ENCODE peak calls at places on chromosomes 5 and 9, in five cellular contexts. S is CD4-positive, alpha-beta memory T cell; Y is left lung; H is astrocyte; V is HCT116. Z is an unnamed sample. For H3K4me1, the result is how much of the 10 kb centered on the place peaks cover.

GRCh38 chr9:38010918-38011704 is 57.9 kb downstream of the SHB start:
- DNase-seq in Y (no peak), H (no peak), V (no peak), S (no peak), Z (no peak)

GRCh38 chr5:170110403-170111087 is 4.8 kb downstream of the FOXI1 start:
- DNase-seq in H (no peak), S (no peak), V (no peak), Y (no peak), Z (no peak)

GRCh38 chr9:24614070-24614469 is 68.4 kb upstream of the IZUMO3 start:
- DNase-seq in H (no peak), S (no peak), V (no peak), Y (no peak), Z (no peak)

GRCh38 chr5:155050384-155051019 is 36.9 kb downstream of the KIF4B start:
- DNase-seq in S (no peak), V (no peak), Y (no peak), H (no peak), Z (no peak)

GRCh38 chr9:12817702-12818101 is 42.9 kb downstream of the LURAP1L start:
- DNase-seq in S (no peak), H (peak), Y (peak), V (peak), Z (peak)

GRCh38 chr5:16888694-16889124 is 47.4 kb downstream of the MYO10 start:
- DNase-seq in V (no peak), S (no peak), Y (no peak), H (no peak), Z (peak)

GRCh38 chr9:77290373-77290772 is 113.0 kb downstream of the VPS13A start:
- DNase-seq in S (no peak), H (no peak), V (no peak), Y (no peak), Z (no peak)

GRCh38 chr9:32427111-32427873 is 42.8 kb downstream of the ACO1 start:
- DNase-seq in V (no peak), H (peak), Y (no peak), S (no peak), Z (no peak)

GRCh38 chr5:131475416-131476045 is 159.5 kb downstream of the RAPGEF6 start:
- DNase-seq in Y (no peak), V (no peak), H (no peak), S (no peak), Z (no peak)

GRCh38 chr9:4980046-4980727 is 4.9 kb upstream of the JAK2 start:
- DNase-seq in Y (no peak), V (no peak), S (no peak), H (no peak), Z (no peak)

GRCh38 chr9:34046784-34047379 is 1.8 kb downstream of the UBAP2 start:
- DNase-seq in H (no peak), S (no peak), V (no peak), Y (no peak), Z (peak)

GRCh38 chr5:167710444-167711025 is 580.9 kb upstream of the WWC1 start:
- DNase-seq in H (peak), Y (no peak), V (no peak), S (no peak), Z (peak)

GRCh38 chr5:134874831-134875655 is 872 bp downstream of the TXNDC15 start:
- DNase-seq in V (no peak), Y (no peak), S (peak), H (peak), Z (peak)

GRCh38 chr5:83924891-83925290 is 204.2 kb upstream of the HAPLN1 start:
- DNase-seq in Y (no peak), S (no peak), V (no peak), H (peak), Z (no peak)

GRCh38 chr9:6197330-6197729 is 18.3 kb upstream of the IL33 start:
- DNase-seq in S (no peak), V (peak), Y (no peak), H (no peak), Z (peak)

GRCh38 chr9:618478-618877 is 223.0 kb upstream of the DMRT1 start:
- DNase-seq in Y (no peak), V (no peak), H (peak), S (no peak), Z (no peak)

GRCh38 chr5:9156282-9156681 is 389.6 kb downstream of the SEMA5A start:
- DNase-seq in Y (no peak), V (no peak), H (peak), S (no peak), Z (peak)

GRCh38 chr5:173547579-173547978 is 68.9 kb downstream of the BOD1 start:
- DNase-seq in Y (no peak), S (no peak), H (peak), V (no peak), Z (peak)

GRCh38 chr9:100213730-100214477 is 114.9 kb downstream of the INVS start:
- DNase-seq in H (peak), S (no peak), Y (no peak), V (no peak), Z (peak)

GRCh38 chr5:170404398-170404797 is 15.2 kb upstream of the KCNMB1 start:
- DNase-seq in H (no peak), Y (no peak), V (no peak), S (no peak), Z (no peak)

GRCh38 chr5:153745778-153746420 is 255.4 kb downstream of the GRIA1 start:
- DNase-seq in S (no peak), Y (no peak), H (no peak), V (no peak), Z (no peak)

GRCh38 chr9:118268046-118268445 is 563.8 kb downstream of the TLR4 start:
- DNase-seq in H (no peak), Y (no peak), V (no peak), S (no peak), Z (no peak)

GRCh38 chr9:28801144-28801799 is 1228.0 kb upstream of the C9orf72 start:
- DNase-seq in Y (no peak), S (no peak), V (no peak), H (peak), Z (peak)

GRCh38 chr9:6049798-6050197 is 34.4 kb upstream of the RANBP6 start:
- DNase-seq in S (no peak), V (peak), H (no peak), Y (no peak), Z (peak)

GRCh38 chr9:120730661-120731514 is 16.6 kb upstream of the MEGF9 start:
- DNase-seq in V (no peak), Y (no peak), H (peak), S (no peak), Z (peak)

GRCh38 chr9:130354378-130354777 is 88.8 kb downstream of the HMCN2 start:
- DNase-seq in H (no peak), V (no peak), S (no peak), Y (peak), Z (no peak)

GRCh38 chr9:130352586-130353285 is 87.2 kb downstream of the HMCN2 start:
- DNase-seq in S (no peak), H (no peak), Y (peak), V (no peak), Z (no peak)

GRCh38 chr9:130349398-130349797 is 83.8 kb downstream of the HMCN2 start:
- DNase-seq in Y (peak), V (no peak), S (no peak), H (no peak), Z (no peak)

GRCh38 chr9:130351343-130351742 is 85.8 kb downstream of the HMCN2 start:
- DNase-seq in S (no peak), H (no peak), V (no peak), Y (peak), Z (no peak)

GRCh38 chr9:130352081-130352480 is 86.5 kb downstream of the HMCN2 start:
- DNase-seq in Y (no peak), S (no peak), V (no peak), H (no peak), Z (peak)
- H3K27ac ChIP-seq in Y (no peak), S (no peak), V (no peak), H (no peak), Z (peak)

GRCh38 chr5:133829786-133830185 is 138.6 kb downstream of the C5orf15 start:
- DNase-seq in V (no peak), Y (no peak), S (no peak), H (no peak), Z (no peak)

GRCh38 chr5:133828727-133829126 is 139.7 kb downstream of the C5orf15 start:
- DNase-seq in Y (no peak), V (no peak), S (no peak), H (no peak), Z (no peak)

GRCh38 chr5:133831506-133832224 is 136.8 kb downstream of the C5orf15 start:
- DNase-seq in Y (no peak), S (no peak), H (peak), V (no peak), Z (peak)

GRCh38 chr5:133830911-133831310 is 137.5 kb downstream of the C5orf15 start:
- DNase-seq in V (no peak), H (no peak), Y (no peak), S (no peak), Z (no peak)

GRCh38 chr5:133830281-133830680 is 138.1 kb downstream of the C5orf15 start:
- DNase-seq in H (no peak), S (no peak), V (no peak), Y (no peak), Z (no peak)
- H3K4me1 ChIP-seq in H (under half), S (under half), V (under half), Y (under half), Z (under half)

GRCh38 chr9:96509026-96509425 is 59.1 kb downstream of the HABP4 start:
- DNase-seq in H (no peak), Y (no peak), S (no peak), V (no peak), Z (no peak)

GRCh38 chr9:96501981-96502833 is 52.2 kb downstream of the HABP4 start:
- DNase-seq in H (no peak), V (no peak), Y (no peak), S (no peak), Z (no peak)

GRCh38 chr9:96503918-96504317 is 53.9 kb downstream of the HABP4 start:
- DNase-seq in S (no peak), Y (no peak), H (no peak), V (no peak), Z (no peak)

GRCh38 chr9:96508227-96508940 is 58.4 kb downstream of the HABP4 start:
- DNase-seq in H (no peak), S (no peak), Y (no peak), V (no peak), Z (no peak)

GRCh38 chr9:96505316-96505991 is 55.5 kb downstream of the HABP4 start:
- DNase-seq in H (no peak), Y (no peak), S (no peak), V (no peak), Z (no peak)
- H3K27ac ChIP-seq in H (no peak), Y (peak), S (no peak), V (no peak), Z (no peak)

GRCh38 chr9:134473353-134474057 is 147.2 kb downstream of the RXRA start:
- DNase-seq in Y (no peak), S (no peak), V (no peak), H (no peak), Z (no peak)
- H3K4me1 ChIP-seq in Y (under half), S (under half), V (under half), H (under half), Z (under half)

GRCh38 chr5:36355513-36355912 is 53.8 kb upstream of the RANBP3L start:
- DNase-seq in S (no peak), Y (no peak), H (peak), V (no peak), Z (peak)
- H3K27ac ChIP-seq in S (no peak), Y (no peak), H (no peak), V (no peak), Z (no peak)